ENCODE peak calls at places on chromosome 11, in seven cellular contexts. J, U, H, E, D, Q and F are unnamed samples.

GRCh38 chr11:61971177-61972111 is 4.0 kb upstream of the FTH1 start:
- DNase-seq in J (peak; percentile 99), U (peak; percentile 98), H (peak; percentile 94), E (peak; percentile 73), D (peak; percentile 83), Q (peak; percentile 99), F (peak; percentile 95)

GRCh38 chr11:118289411-118289810 is 15.1 kb upstream of the CD3E start:
- DNase-seq in J (no peak), U (no peak), H (no peak), E (no peak), D (no peak), Q (no peak), F (no peak)

GRCh38 chr11:35582033-35582432 is 36.2 kb upstream of the FJX1 start:
- DNase-seq in J (no peak), U (no peak), H (no peak), E (no peak), D (no peak), Q (no peak), F (no peak)

GRCh38 chr11:76215946-76216345 is 9.6 kb upstream of the WNT11 start:
- DNase-seq in J (peak; percentile 57), U (peak; percentile 8), H (no peak), E (no peak), D (no peak), Q (peak; percentile 67), F (no peak)

GRCh38 chr11:118620529-118621070 is 13.2 kb downstream of the PHLDB1 start:
- DNase-seq in J (no peak), U (peak; percentile 77), H (no peak), E (no peak), D (no peak), Q (peak; percentile 71), F (peak; percentile 78)

GRCh38 chr11:34899633-34900016 is 16.6 kb downstream of the APIP start:
- DNase-seq in J (no peak), U (peak; percentile 4), H (no peak), E (no peak), D (no peak), Q (no peak), F (no peak)

GRCh38 chr11:74460065-74460464 is 7.3 kb downstream of the KCNE3 start:
- DNase-seq in J (no peak), U (no peak), H (no peak), E (no peak), D (no peak), Q (no peak), F (no peak)

GRCh38 chr11:22690245-22690644 is 23.8 kb downstream of the GAS2 start:
- DNase-seq in J (no peak), U (no peak), H (no peak), E (no peak), D (no peak), Q (no peak), F (no peak)

GRCh38 chr11:72629266-72629665 is 45.0 kb downstream of the PDE2A start:
- DNase-seq in J (no peak), U (no peak), H (peak; percentile 67), E (no peak), D (no peak), Q (no peak), F (no peak)

GRCh38 chr11:1006762-1007161 is 29.8 kb downstream of the MUC6 start:
- DNase-seq in J (no peak), U (no peak), H (no peak), E (no peak), D (no peak), Q (no peak), F (no peak)

GRCh38 chr11:82009133-82009532 is 724.5 kb downstream of the FAM181B start:
- DNase-seq in J (no peak), U (no peak), H (no peak), E (no peak), D (no peak), Q (no peak), F (no peak)

GRCh38 chr11:2527621-2528291 is 82.9 kb downstream of the KCNQ1 start:
- DNase-seq in J (no peak), U (no peak), H (peak; percentile 35), E (no peak), D (no peak), Q (peak; percentile 59), F (no peak)

GRCh38 chr11:71252434-71252781 is at the start of gene SHANK2:
- DNase-seq in J (no peak), U (no peak), H (peak; percentile 61), E (no peak), D (no peak), Q (peak; percentile 62), F (no peak)

GRCh38 chr11:117189191-117189940 is 9.8 kb upstream of the TAGLN start:
- DNase-seq in J (no peak), U (no peak), H (peak; percentile 42), E (peak; percentile 85), D (no peak), Q (peak; percentile 80), F (no peak)

GRCh38 chr11:35334385-35335090 is 84.8 kb downstream of the SLC1A2 start:
- DNase-seq in J (no peak), U (no peak), H (no peak), E (peak; percentile 29), D (no peak), Q (no peak), F (no peak)

GRCh38 chr11:26944866-26945664 is 48.8 kb upstream of the FIBIN start:
- DNase-seq in J (no peak), U (no peak), H (no peak), E (no peak), D (no peak), Q (no peak), F (no peak)

GRCh38 chr11:65366340-65366773 is 11.8 kb downstream of the TIGD3 start:
- DNase-seq in J (peak; percentile 58), U (peak; percentile 79), H (peak; percentile 54), E (no peak), D (peak; percentile 89), Q (no peak), F (peak; percentile 81)

GRCh38 chr11:38924644-38925043 is 2326.6 kb upstream of the RAG2 start:
- DNase-seq in J (no peak), U (no peak), H (no peak), E (no peak), D (no peak), Q (no peak), F (no peak)

GRCh38 chr11:73425118-73425517 is 48.9 kb downstream of the RELT start:
- DNase-seq in J (no peak), U (no peak), H (no peak), E (no peak), D (no peak), Q (no peak), F (no peak)

GRCh38 chr11:78331711-78332110 is 85.9 kb downstream of the GAB2 start:
- DNase-seq in J (no peak), U (no peak), H (no peak), E (no peak), D (no peak), Q (no peak), F (peak; percentile 93)

GRCh38 chr11:121553367-121553766 is 100.6 kb upstream of the SORL1-AS1 start:
- DNase-seq in J (no peak), U (no peak), H (no peak), E (no peak), D (no peak), Q (no peak), F (no peak)

GRCh38 chr11:72375241-72375640 is 59.1 kb downstream of the CLPB start:
- DNase-seq in J (no peak), U (no peak), H (no peak), E (no peak), D (no peak), Q (no peak), F (no peak)

GRCh38 chr11:69378303-69379141 is 84.6 kb downstream of the MYEOV start:
- DNase-seq in J (no peak), U (no peak), H (peak; percentile 8), E (no peak), D (no peak), Q (peak; percentile 79), F (no peak)

GRCh38 chr11:1639102-1639620 is 9.6 kb downstream of the KRTAP5-5 start:
- DNase-seq in J (no peak), U (no peak), H (peak; percentile 85), E (no peak), D (no peak), Q (no peak), F (no peak)

GRCh38 chr11:69962152-69962551 is 116.0 kb upstream of the ANO1 start:
- DNase-seq in J (peak; percentile 64), U (no peak), H (peak; percentile 29), E (no peak), D (peak; percentile 49), Q (no peak), F (no peak)

GRCh38 chr11:118790357-118791014 is 478 bp downstream of the DDX6 start:
- DNase-seq in J (peak; percentile 38), U (peak; percentile 40), H (peak; percentile 71), E (peak; percentile 75), D (peak; percentile 66), Q (peak; percentile 89), F (peak; percentile 39)

GRCh38 chr11:114185436-114185835 is 110.8 kb upstream of the NNMT start:
- DNase-seq in J (no peak), U (no peak), H (no peak), E (no peak), D (no peak), Q (no peak), F (no peak)

GRCh38 chr11:102413497-102413896 is 39.1 kb downstream of the TMEM123 start:
- DNase-seq in J (no peak), U (no peak), H (no peak), E (no peak), D (no peak), Q (no peak), F (no peak)

GRCh38 chr11:93072236-93072635 is 102.8 kb downstream of the MTNR1B start:
- DNase-seq in J (no peak), U (no peak), H (no peak), E (no peak), D (no peak), Q (no peak), F (no peak)

GRCh38 chr11:76597533-76598425 is 72.8 kb downstream of the LRRC32 start:
- DNase-seq in J (no peak), U (no peak), H (no peak), E (no peak), D (no peak), Q (no peak), F (no peak)